ENCODE peak calls at places on chromosomes 16 and 17, in nine cellular contexts. U is cardiac muscle cell, I is left ventricle myocardium inferior, A is GM23248, K is esophagus squamous epithelium, Q is neural progenitor cell, V is tibial nerve, X is body of pancreas, M is mammary epithelial cell. E is an unnamed sample.

GRCh38 chr17:13460646-13461045 is 141.1 kb downstream of the HS3ST3A1 start:
- DNase-seq in U (no peak), I (no peak), A (peak; percentile 30), K (no peak), Q (no peak), V (no peak), X (no peak), M (no peak), E (no peak)

GRCh38 chr16:79434097-79434496 is 166.4 kb downstream of the MAF start:
- DNase-seq in U (no peak), I (no peak), A (no peak), K (no peak), Q (no peak), V (no peak), X (no peak), M (no peak), E (no peak)

GRCh38 chr17:16919663-16920627 is 52.0 kb downstream of the TNFRSF13B start:
- DNase-seq in U (no peak), I (peak; percentile 5), A (no peak), K (no peak), Q (no peak), V (no peak), X (no peak), M (no peak), E (no peak)

GRCh38 chr17:62678214-62678919 is 50.9 kb downstream of the MRC2 start:
- DNase-seq in U (no peak), I (no peak), A (no peak), K (no peak), Q (no peak), V (no peak), X (no peak), M (no peak), E (no peak)

GRCh38 chr16:30482366-30482765 is 9.8 kb downstream of the ITGAL start:
- DNase-seq in U (no peak), I (no peak), A (peak; percentile 37), K (no peak), Q (no peak), V (no peak), X (no peak), M (no peak), E (no peak)

GRCh38 chr17:38777641-38778250 is 21.6 kb downstream of the PIP4K2B start:
- DNase-seq in U (no peak), I (no peak), A (peak; percentile 70), K (no peak), Q (no peak), V (no peak), X (no peak), M (no peak), E (no peak)

GRCh38 chr17:42507671-42508070 is 28.4 kb upstream of the NAGLU start:
- DNase-seq in U (no peak), I (no peak), A (no peak), K (no peak), Q (no peak), V (no peak), X (no peak), M (no peak), E (no peak)

GRCh38 chr17:79875511-79875910 is 36.3 kb upstream of the CBX4 start:
- DNase-seq in U (no peak), I (no peak), A (no peak), K (no peak), Q (no peak), V (no peak), X (no peak), M (peak; percentile 67), E (no peak)

GRCh38 chr16:8676160-8676547 is 1.7 kb downstream of the ABAT start:
- DNase-seq in U (no peak), I (no peak), A (no peak), K (no peak), Q (no peak), V (no peak), X (no peak), M (no peak), E (no peak)

GRCh38 chr17:17032131-17032692 is 10.0 kb upstream of the MPRIP start:
- DNase-seq in U (no peak), I (peak; percentile 57), A (peak; percentile 97), K (no peak), Q (peak; percentile 18), V (no peak), X (peak; percentile 71), M (peak; percentile 82), E (no peak)

GRCh38 chr17:56173958-56174357 is 20.7 kb downstream of the ANKFN1 start:
- DNase-seq in U (no peak), I (no peak), A (peak; percentile 52), K (no peak), Q (no peak), V (no peak), X (no peak), M (no peak), E (no peak)

GRCh38 chr16:83162791-83163190 is 536.0 kb downstream of the CDH13 start:
- DNase-seq in U (no peak), I (no peak), A (no peak), K (no peak), Q (no peak), V (no peak), X (no peak), M (no peak), E (no peak)

GRCh38 chr17:42653179-42654124 is 5.6 kb upstream of the TUBG2 start:
- DNase-seq in U (no peak), I (peak; percentile 72), A (peak; percentile 87), K (no peak), Q (peak; percentile 59), V (peak; percentile 61), X (peak; percentile 81), M (no peak), E (no peak)

GRCh38 chr16:1137604-1138003 is 15.3 kb upstream of the CACNA1H start:
- DNase-seq in U (no peak), I (no peak), A (no peak), K (no peak), Q (no peak), V (no peak), X (peak; percentile 32), M (no peak), E (no peak)

GRCh38 chr16:11886881-11887280 is 28.9 kb downstream of the GSPT1 start:
- DNase-seq in U (no peak), I (no peak), A (no peak), K (no peak), Q (no peak), V (no peak), X (no peak), M (no peak), E (no peak)

GRCh38 chr16:67936124-67936875 is at the start of gene PSMB10:
- DNase-seq in U (peak; percentile 55), I (peak; percentile 57), A (peak; percentile 59), K (peak; percentile 35), Q (peak; percentile 64), V (peak; percentile 27), X (no peak), M (peak; percentile 36), E (no peak)

GRCh38 chr17:74877592-74878543 is 5.1 kb upstream of the FDXR start:
- DNase-seq in U (peak; percentile 57), I (no peak), A (peak; percentile 38), K (no peak), Q (no peak), V (no peak), X (peak; percentile 65), M (peak; percentile 71), E (no peak)

GRCh38 chr16:17571499-17572093 is 100.8 kb upstream of the XYLT1 start:
- DNase-seq in U (no peak), I (no peak), A (no peak), K (no peak), Q (no peak), V (no peak), X (no peak), M (peak; percentile 78), E (no peak)

GRCh38 chr16:69393898-69394849 is 8.4 kb upstream of the TERF2 start:
- DNase-seq in U (no peak), I (no peak), A (peak; percentile 43), K (no peak), Q (no peak), V (no peak), X (no peak), M (no peak), E (no peak)

GRCh38 chr16:6250516-6250915 is 1082.1 kb upstream of the RBFOX1 start:
- DNase-seq in U (no peak), I (no peak), A (no peak), K (no peak), Q (no peak), V (no peak), X (no peak), M (no peak), E (no peak)

GRCh38 chr17:60149691-60150582 is at the start of gene CA4:
- DNase-seq in U (peak; percentile 36), I (no peak), A (no peak), K (no peak), Q (peak; percentile 73), V (no peak), X (peak; percentile 23), M (no peak), E (no peak)
- H3K4me3 ChIP-seq in U (peak within 1 kb of the TSS; percentile 13), I (peak within 1 kb of the TSS; percentile 68), A (no peak within 1 kb of the TSS), K (peak within 1 kb of the TSS; percentile 58), Q (peak within 1 kb of the TSS; percentile 58), V (peak within 1 kb of the TSS; percentile 36), X (no peak within 1 kb of the TSS), M (no peak within 1 kb of the TSS), E (peak within 1 kb of the TSS; percentile 52)

GRCh38 chr16:3388325-3388724 is 12.5 kb downstream of the ZSCAN32 start:
- DNase-seq in U (no peak), I (no peak), A (no peak), K (no peak), Q (no peak), V (no peak), X (no peak), M (no peak), E (no peak)

GRCh38 chr16:3377917-3378316 is 22.2 kb downstream of the OR2C1 start:
- DNase-seq in U (no peak), I (no peak), A (no peak), K (no peak), Q (no peak), V (no peak), X (no peak), M (no peak), E (no peak)

DNA sequence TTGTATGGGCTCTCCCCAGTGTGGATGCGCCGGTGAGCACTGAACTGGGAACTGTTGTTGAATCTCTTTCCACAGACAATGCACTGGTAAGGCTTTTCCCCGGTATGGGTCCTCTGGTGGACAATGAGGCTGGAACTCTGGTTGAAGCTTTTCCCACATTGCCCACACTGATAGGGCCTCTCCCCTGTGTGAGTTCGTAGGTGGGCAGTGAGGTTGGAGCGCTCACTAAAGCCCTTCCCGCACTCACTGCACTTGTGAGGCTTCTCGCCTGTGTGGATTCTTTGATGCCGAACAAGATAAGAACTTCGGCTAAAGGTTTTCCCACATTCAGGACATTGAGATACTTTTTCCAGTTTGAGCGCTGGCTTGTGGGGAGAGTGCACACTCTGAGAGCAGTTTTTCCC is 17.8 kb downstream of the ZSCAN32 start:
- DNase-seq in U (no peak), I (no peak), A (peak; percentile 5), K (no peak), Q (no peak), V (no peak), X (no peak), M (no peak), E (no peak)
- H3K9me3 ChIP-seq in U (peaks cover 10% of the 10 kb centered on the region), I (peaks cover 19% of the 10 kb centered on the region), A (peaks cover 19% of the 10 kb centered on the region), K (peaks cover 93% of the 10 kb centered on the region), Q (peaks cover 35% of the 10 kb centered on the region), V (peaks cover 82% of the 10 kb centered on the region), X (no peaks in the 10 kb centered on the region), M (peaks cover 49% of the 10 kb centered on the region), E (peaks cover 87% of the 10 kb centered on the region)

GRCh38 chr16:88007321-88007731 is 56.1 kb downstream of the BANP start:
- DNase-seq in U (no peak), I (no peak), A (no peak), K (no peak), Q (no peak), V (no peak), X (no peak), M (no peak), E (no peak)
- H3K36me3 ChIP-seq in U (peaks cover 6% of the 10 kb centered on the region), I (peaks cover 60% of the 10 kb centered on the region), A (peaks cover 13% of the 10 kb centered on the region), K (no peaks in the 10 kb centered on the region), Q (no peaks in the 10 kb centered on the region), V (no peaks in the 10 kb centered on the region), X (peaks cover 5% of the 10 kb centered on the region), M (peaks cover 3% of the 10 kb centered on the region), E (peaks cover 8% of the 10 kb centered on the region)

GRCh38 chr17:51046527-51047384 is 73.9 kb downstream of the SPAG9 start:
- DNase-seq in U (peak; percentile 92), I (peak; percentile 36), A (peak; percentile 88), K (no peak), Q (peak; percentile 96), V (peak; percentile 70), X (peak; percentile 76), M (peak; percentile 82), E (no peak)
- H3K4me3 ChIP-seq in U (peak overlapping the region; percentile 7), I (peak overlapping the region; percentile 40), A (peak overlapping the region; percentile 55), K (peak overlapping the region; percentile 46), Q (peak overlapping the region; percentile 66), V (peak overlapping the region; percentile 51), X (no peak overlapping the region), M (peak overlapping the region; percentile 22), E (peak overlapping the region; percentile 46)

E was measured in thoracic aorta.